ENCODE peak calls at places on chromosome 20, in six cellular contexts. One of them, this sample, is unnamed.

GRCh38 chr20:40687384-40688128 is 1.5 kb downstream of the MAFB start:
- DNase-seq in AG10803: peak; percentile 34
- DNase-seq in A549: no peak
- DNase-seq in foreskin fibroblast: no peak
- DNase-seq in HCT116: no peak
- DNase-seq in mesendoderm: peak; percentile 76
- DNase-seq in this sample: peak; percentile 85

GRCh38 chr20:35088231-35088794 is 4.3 kb downstream of the TRPC4AP start:
- DNase-seq in HCT116: no peak
- DNase-seq in foreskin fibroblast: no peak
- DNase-seq in mesendoderm: no peak
- DNase-seq in AG10803: peak; percentile 13
- DNase-seq in A549: no peak
- DNase-seq in this sample: no peak

GRCh38 chr20:15902493-15902892 is 670.8 kb downstream of the KIF16B start:
- DNase-seq in mesendoderm: peak; percentile 64
- DNase-seq in A549: peak; percentile 44
- DNase-seq in AG10803: no peak
- DNase-seq in foreskin fibroblast: no peak
- DNase-seq in HCT116: no peak
- DNase-seq in this sample: no peak

GRCh38 chr20:19789446-19789845 is 31.4 kb downstream of the RIN2 start:
- DNase-seq in HCT116: no peak
- DNase-seq in mesendoderm: peak; percentile 75
- DNase-seq in foreskin fibroblast: no peak
- DNase-seq in AG10803: no peak
- DNase-seq in A549: peak; percentile 40
- DNase-seq in this sample: no peak

GRCh38 chr20:9551808-9552550 is 37.6 kb downstream of the LAMP5 start:
- DNase-seq in AG10803: no peak
- DNase-seq in A549: peak; percentile 16
- DNase-seq in HCT116: no peak
- DNase-seq in mesendoderm: no peak
- DNase-seq in foreskin fibroblast: no peak
- DNase-seq in this sample: no peak

GRCh38 chr20:62675156-62675871 is 33.0 kb downstream of the SLCO4A1 start:
- DNase-seq in AG10803: peak; percentile 17
- DNase-seq in foreskin fibroblast: peak; percentile 62
- DNase-seq in A549: no peak
- DNase-seq in mesendoderm: no peak
- DNase-seq in HCT116: no peak
- DNase-seq in this sample: no peak

GRCh38 chr20:62702886-62703852 is 5.5 kb upstream of the NTSR1 start:
- DNase-seq in foreskin fibroblast: peak; percentile 93
- DNase-seq in mesendoderm: no peak
- DNase-seq in HCT116: peak; percentile 76
- DNase-seq in AG10803: peak; percentile 82
- DNase-seq in A549: peak; percentile 77
- DNase-seq in this sample: no peak

GRCh38 chr20:58645277-58645968 is 5.7 kb upstream of the STX16 start:
- DNase-seq in A549: no peak
- DNase-seq in AG10803: peak; percentile 35
- DNase-seq in foreskin fibroblast: no peak
- DNase-seq in HCT116: no peak
- DNase-seq in mesendoderm: no peak
- DNase-seq in this sample: peak; percentile 22

GRCh38 chr20:10644458-10645204 is 29.2 kb downstream of the JAG1 start:
- DNase-seq in HCT116: no peak
- DNase-seq in A549: no peak
- DNase-seq in mesendoderm: peak; percentile 49
- DNase-seq in foreskin fibroblast: no peak
- DNase-seq in AG10803: no peak
- DNase-seq in this sample: no peak

GRCh38 chr20:41116282-41116960 is 20.9 kb upstream of the PLCG1 start:
- DNase-seq in foreskin fibroblast: no peak
- DNase-seq in HCT116: no peak
- DNase-seq in A549: no peak
- DNase-seq in mesendoderm: no peak
- DNase-seq in AG10803: no peak
- DNase-seq in this sample: no peak

GRCh38 chr20:4999788-5000187 is 1.5 kb downstream of the SLC23A2 start:
- DNase-seq in foreskin fibroblast: no peak
- DNase-seq in HCT116: no peak
- DNase-seq in AG10803: no peak
- DNase-seq in mesendoderm: no peak
- DNase-seq in A549: no peak
- DNase-seq in this sample: no peak

GRCh38 chr20:20712474-20713243 is at the start of gene RALGAPA2:
- DNase-seq in foreskin fibroblast: peak; percentile 96
- DNase-seq in A549: peak; percentile 99
- DNase-seq in HCT116: peak; percentile 94
- DNase-seq in AG10803: peak; percentile 99
- DNase-seq in mesendoderm: peak; percentile 100
- DNase-seq in this sample: peak; percentile 99

GRCh38 chr20:60422848-60423247 is 464.6 kb downstream of the CDH26 start:
- DNase-seq in A549: no peak
- DNase-seq in HCT116: no peak
- DNase-seq in foreskin fibroblast: no peak
- DNase-seq in AG10803: no peak
- DNase-seq in mesendoderm: no peak
- DNase-seq in this sample: no peak

GRCh38 chr20:24960302-24960801 is 11.3 kb downstream of the CST7 start:
- DNase-seq in A549: no peak
- DNase-seq in mesendoderm: no peak
- DNase-seq in foreskin fibroblast: no peak
- DNase-seq in AG10803: no peak
- DNase-seq in HCT116: no peak
- DNase-seq in this sample: no peak

GRCh38 chr20:63118303-63118670 is 97.6 kb downstream of the YTHDF1 start:
- DNase-seq in A549: no peak
- DNase-seq in mesendoderm: no peak
- DNase-seq in HCT116: no peak
- DNase-seq in AG10803: no peak
- DNase-seq in foreskin fibroblast: no peak
- DNase-seq in this sample: no peak

GRCh38 chr20:6533828-6534388 is 233.6 kb upstream of the BMP2 start:
- DNase-seq in A549: no peak
- DNase-seq in mesendoderm: no peak
- DNase-seq in HCT116: no peak
- DNase-seq in foreskin fibroblast: peak; percentile 43
- DNase-seq in AG10803: peak; percentile 85
- DNase-seq in this sample: no peak

GRCh38 chr20:19757487-19757972 is 528 bp upstream of the RIN2 start:
- DNase-seq in foreskin fibroblast: peak; percentile 72
- DNase-seq in A549: peak; percentile 58
- DNase-seq in AG10803: peak; percentile 82
- DNase-seq in mesendoderm: peak; percentile 76
- DNase-seq in HCT116: no peak
- DNase-seq in this sample: no peak

GRCh38 chr20:63178445-63178818 is 37.5 kb downstream of the YTHDF1 start:
- DNase-seq in foreskin fibroblast: no peak
- DNase-seq in AG10803: no peak
- DNase-seq in mesendoderm: peak; percentile 51
- DNase-seq in A549: no peak
- DNase-seq in HCT116: no peak
- DNase-seq in this sample: no peak

GRCh38 chr20:44733341-44734069 is 12.2 kb upstream of the KCNK15 start:
- DNase-seq in foreskin fibroblast: peak; percentile 72
- DNase-seq in AG10803: peak; percentile 69
- DNase-seq in HCT116: peak; percentile 51
- DNase-seq in A549: peak; percentile 83
- DNase-seq in mesendoderm: peak; percentile 83
- DNase-seq in this sample: peak; percentile 46

GRCh38 chr20:63943007-63943807 is 13.0 kb downstream of the UCKL1 start:
- DNase-seq in AG10803: no peak
- DNase-seq in HCT116: no peak
- DNase-seq in A549: no peak
- DNase-seq in mesendoderm: no peak
- DNase-seq in foreskin fibroblast: no peak
- DNase-seq in this sample: no peak

GRCh38 chr20:48619126-48620101 is 208.4 kb downstream of the PREX1 start:
- DNase-seq in A549: no peak
- DNase-seq in mesendoderm: no peak
- DNase-seq in AG10803: no peak
- DNase-seq in foreskin fibroblast: no peak
- DNase-seq in HCT116: no peak
- DNase-seq in this sample: no peak

GRCh38 chr20:53278555-53278954 is 306.4 kb downstream of the TSHZ2 start:
- DNase-seq in HCT116: no peak
- DNase-seq in A549: no peak
- DNase-seq in mesendoderm: no peak
- DNase-seq in AG10803: no peak
- DNase-seq in foreskin fibroblast: no peak
- DNase-seq in this sample: no peak

GRCh38 chr20:57528148-57528547 is 3.2 kb upstream of the CTCFL start:
- DNase-seq in AG10803: no peak
- DNase-seq in foreskin fibroblast: no peak
- DNase-seq in mesendoderm: no peak
- DNase-seq in HCT116: no peak
- DNase-seq in A549: no peak
- DNase-seq in this sample: no peak

GRCh38 chr20:56765172-56766073 is 136.3 kb downstream of the TFAP2C start:
- DNase-seq in A549: peak; percentile 20
- DNase-seq in mesendoderm: no peak
- DNase-seq in foreskin fibroblast: no peak
- DNase-seq in AG10803: peak; percentile 39
- DNase-seq in HCT116: no peak
- DNase-seq in this sample: no peak

GRCh38 chr20:19022791-19023448 is 189.5 kb upstream of the SLC24A3 start:
- DNase-seq in mesendoderm: no peak
- DNase-seq in HCT116: no peak
- DNase-seq in A549: no peak
- DNase-seq in foreskin fibroblast: no peak
- DNase-seq in AG10803: no peak
- DNase-seq in this sample: no peak

GRCh38 chr20:16286601-16287000 is 286.6 kb downstream of the KIF16B start:
- DNase-seq in mesendoderm: no peak
- DNase-seq in HCT116: no peak
- DNase-seq in AG10803: no peak
- DNase-seq in A549: no peak
- DNase-seq in foreskin fibroblast: no peak
- DNase-seq in this sample: no peak

GRCh38 chr20:31484001-31484400 is 8.9 kb downstream of the REM1 start:
- DNase-seq in HCT116: no peak
- DNase-seq in AG10803: no peak
- DNase-seq in mesendoderm: no peak
- DNase-seq in foreskin fibroblast: no peak
- DNase-seq in A549: peak; percentile 42
- DNase-seq in this sample: no peak

GRCh38 chr20:20551409-20551808 is 161.0 kb downstream of the RALGAPA2 start:
- DNase-seq in A549: no peak
- DNase-seq in mesendoderm: no peak
- DNase-seq in HCT116: no peak
- DNase-seq in foreskin fibroblast: no peak
- DNase-seq in AG10803: no peak
- DNase-seq in this sample: no peak

GRCh38 chr20:11724112-11724511 is 193.6 kb upstream of the BTBD3 start:
- DNase-seq in A549: no peak
- DNase-seq in foreskin fibroblast: no peak
- DNase-seq in mesendoderm: peak; percentile 18
- DNase-seq in AG10803: no peak
- DNase-seq in HCT116: no peak
- DNase-seq in this sample: no peak

GRCh38 chr20:11734431-11734830 is 183.3 kb upstream of the BTBD3 start:
- DNase-seq in A549: no peak
- DNase-seq in HCT116: no peak
- DNase-seq in foreskin fibroblast: no peak
- DNase-seq in mesendoderm: no peak
- DNase-seq in AG10803: no peak
- DNase-seq in this sample: no peak

GRCh38 chr20:11726021-11726420 is 191.7 kb upstream of the BTBD3 start:
- DNase-seq in foreskin fibroblast: no peak
- DNase-seq in HCT116: no peak
- DNase-seq in AG10803: no peak
- DNase-seq in mesendoderm: no peak
- DNase-seq in A549: no peak
- DNase-seq in this sample: no peak

GRCh38 chr20:11728937-11729336 is 188.8 kb upstream of the BTBD3 start:
- DNase-seq in foreskin fibroblast: no peak
- DNase-seq in mesendoderm: no peak
- DNase-seq in AG10803: no peak
- DNase-seq in A549: no peak
- DNase-seq in HCT116: no peak
- DNase-seq in this sample: no peak
- H3K4me3 ChIP-seq in foreskin fibroblast: no peak overlapping the region
- H3K4me3 ChIP-seq in mesendoderm: no peak overlapping the region
- H3K4me3 ChIP-seq in AG10803: no peak overlapping the region
- H3K4me3 ChIP-seq in A549: no peak overlapping the region
- H3K4me3 ChIP-seq in HCT116: no peak overlapping the region
- H3K4me3 ChIP-seq in this sample: no peak overlapping the region

DNA sequence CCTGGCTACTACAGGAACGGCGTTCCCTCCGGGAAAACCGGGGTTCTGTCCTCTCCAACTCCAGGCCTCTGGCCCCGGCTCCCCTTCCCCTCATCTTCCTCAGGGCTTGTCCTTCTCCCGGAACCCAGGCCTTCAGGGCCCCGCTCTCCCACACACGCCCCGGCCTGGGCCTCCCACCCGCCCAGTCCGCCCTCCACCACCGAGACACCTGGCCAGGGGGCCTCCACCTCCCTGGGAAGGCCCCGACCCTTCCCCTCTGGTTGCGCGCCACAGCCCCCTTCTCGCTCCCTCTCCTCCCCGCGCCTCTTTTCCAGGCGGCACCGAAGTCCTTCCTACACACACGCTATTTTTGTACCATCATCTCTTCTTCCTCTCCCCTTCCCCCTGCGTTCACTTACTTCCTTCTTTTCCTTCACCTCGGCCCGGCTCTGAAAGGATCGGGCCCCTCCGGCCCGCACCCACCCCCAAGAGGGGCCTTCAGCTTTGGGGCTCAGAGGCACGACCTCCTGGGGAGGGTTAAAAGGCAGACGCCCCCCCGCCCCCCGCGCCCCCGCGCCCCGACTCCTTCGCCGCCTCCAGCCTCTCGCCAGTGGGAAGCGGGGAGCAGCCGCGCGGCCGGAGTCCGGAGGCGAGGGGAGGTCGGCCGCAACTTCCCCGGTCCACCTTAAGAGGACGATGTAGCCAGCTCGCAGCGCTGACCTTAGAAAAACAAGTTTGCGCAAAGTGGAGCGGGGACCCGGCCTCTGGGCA is 1.3 kb upstream of the SIRPA start:
- DNase-seq in HCT116: peak; percentile 4
- DNase-seq in foreskin fibroblast: no peak
- DNase-seq in A549: peak; percentile 65
- DNase-seq in mesendoderm: no peak
- DNase-seq in AG10803: no peak
- DNase-seq in this sample: no peak
- H3K4me3 ChIP-seq in HCT116: peak overlapping the region; percentile 88
- H3K4me3 ChIP-seq in foreskin fibroblast: peak overlapping the region; percentile 66
- H3K4me3 ChIP-seq in A549: peak overlapping the region; percentile 71
- H3K4me3 ChIP-seq in mesendoderm: no peak overlapping the region
- H3K4me3 ChIP-seq in AG10803: peak overlapping the region; percentile 88
- H3K4me3 ChIP-seq in this sample: peak overlapping the region; percentile 28

GRCh38 chr20:3732327-3733118 is at the start of gene HSPA12B:
- DNase-seq in foreskin fibroblast: no peak
- DNase-seq in mesendoderm: peak; percentile 53
- DNase-seq in HCT116: no peak
- DNase-seq in A549: no peak
- DNase-seq in AG10803: no peak
- DNase-seq in this sample: no peak
- H3K4me3 ChIP-seq in foreskin fibroblast: peak within 1 kb of the TSS; percentile 57
- H3K4me3 ChIP-seq in mesendoderm: peak within 1 kb of the TSS; percentile 26
- H3K4me3 ChIP-seq in HCT116: no peak within 1 kb of the TSS
- H3K4me3 ChIP-seq in A549: no peak within 1 kb of the TSS
- H3K4me3 ChIP-seq in AG10803: no peak within 1 kb of the TSS
- H3K4me3 ChIP-seq in this sample: no peak within 1 kb of the TSS

GRCh38 chr20:50054626-50055511 is 58.1 kb downstream of the UBE2V1 start:
- DNase-seq in AG10803: peak; percentile 55
- DNase-seq in mesendoderm: no peak
- DNase-seq in foreskin fibroblast: peak; percentile 40
- DNase-seq in A549: no peak
- DNase-seq in HCT116: no peak
- DNase-seq in this sample: no peak
- H3K4me3 ChIP-seq in AG10803: no peak overlapping the region
- H3K4me3 ChIP-seq in mesendoderm: no peak overlapping the region
- H3K4me3 ChIP-seq in foreskin fibroblast: no peak overlapping the region
- H3K4me3 ChIP-seq in A549: no peak overlapping the region
- H3K4me3 ChIP-seq in HCT116: no peak overlapping the region
- H3K4me3 ChIP-seq in this sample: no peak overlapping the region